ENCODE peak calls at places on chromosomes 1 and 21, in four cellular contexts. B is IMR-90, T is NCI-H187 treated with DMSO at 0.1 percent for 48 hours, A is amniotic stem cell. X is an unnamed sample.

GRCh38 chr1:155527672-155528071 is 34.9 kb downstream of the ASH1L start:
- DNase-seq in B (no peak), T (no peak), A (no peak), X (no peak)

GRCh38 chr21:42557420-42557819 is 43.8 kb downstream of the SLC37A1 start:
- DNase-seq in B (no peak), T (no peak), A (no peak), X (no peak)

GRCh38 chr21:26057488-26058170 is 112.9 kb downstream of the APP start:
- DNase-seq in B (no peak), T (no peak), A (no peak), X (no peak)

GRCh38 chr1:164588388-164589341 is 29.7 kb downstream of the PBX1 start:
- DNase-seq in B (peak), T (no peak), A (no peak), X (no peak)

GRCh38 chr1:198937231-198938031 is 298.6 kb downstream of the PTPRC start:
- DNase-seq in B (peak), T (no peak), A (peak), X (peak)

GRCh38 chr1:170471310-170471839 is 60.6 kb upstream of the GORAB start:
- DNase-seq in B (peak), T (no peak), A (peak), X (no peak)

GRCh38 chr1:43619314-43619790 is 30.6 kb upstream of the KDM4A start:
- DNase-seq in B (no peak), T (no peak), A (no peak), X (no peak)

GRCh38 chr1:15975805-15976680 is at the start of gene ZBTB17:
- DNase-seq in B (peak), T (peak), A (peak), X (peak)

GRCh38 chr1:191757003-191757402 is 401.3 kb upstream of the RGS18 start:
- DNase-seq in B (peak), T (no peak), A (no peak), X (no peak)

GRCh38 chr1:3419415-3420204 is 34.9 kb upstream of the ARHGEF16 start:
- DNase-seq in B (no peak), T (no peak), A (no peak), X (no peak)

GRCh38 chr1:27001570-27002360 is 8.3 kb downstream of the TRNP1 start:
- DNase-seq in B (no peak), T (no peak), A (no peak), X (no peak)

GRCh38 chr1:11567244-11568065 is 86.8 kb downstream of the FBXO2 start:
- DNase-seq in B (no peak), T (no peak), A (no peak), X (no peak)

GRCh38 chr1:27666294-27666693 is 5.7 kb downstream of the IFI6 start:
- DNase-seq in B (no peak), T (no peak), A (no peak), X (no peak)

GRCh38 chr1:58941471-58942289 is 157.8 kb upstream of the JUN start:
- DNase-seq in B (no peak), T (no peak), A (no peak), X (no peak)

GRCh38 chr1:23593556-23594148 is 34.4 kb upstream of the ID3 start:
- DNase-seq in B (peak), T (no peak), A (no peak), X (no peak)

GRCh38 chr1:30412241-30413110 is 310.9 kb downstream of the MATN1 start:
- DNase-seq in B (no peak), T (no peak), A (no peak), X (no peak)

GRCh38 chr1:36166938-36167910 is 11.3 kb downstream of the MAP7D1 start:
- DNase-seq in B (peak), T (no peak), A (peak), X (no peak)

GRCh38 chr1:32509939-32510338 is 29.3 kb upstream of the ZBTB8A start:
- DNase-seq in B (no peak), T (no peak), A (no peak), X (no peak)

GRCh38 chr1:162993866-162994265 is 75.3 kb upstream of the RGS4 start:
- DNase-seq in B (no peak), T (no peak), A (no peak), X (no peak)

GRCh38 chr21:29436143-29436542 is 137.4 kb downstream of the BACH1 start:
- DNase-seq in B (no peak), T (no peak), A (no peak), X (no peak)

GRCh38 chr1:161382214-161383019 is 14.7 kb upstream of the CFAP126 start:
- DNase-seq in B (peak), T (peak), A (peak), X (peak)

GRCh38 chr1:244067893-244068292 is 16.8 kb downstream of the ZBTB18 start:
- DNase-seq in B (peak), T (no peak), A (no peak), X (no peak)